ENCODE peak calls at places on chromosome 1, in five cellular contexts. Z is iPS DF 6.9; H is stimulated activated CD8-positive, alpha-beta memory T cell treated with anti-CD3 and anti-CD28 coated beads, Interleukin-7, amount 100 ng/mL, for 1 hour; K is activated CD4-positive, alpha-beta T cell treated with anti-CD3 and anti-CD28 coated beads, Interleukin-2, amount 10 ng/mL, durations not matched to agents 7 days and 5 days; E is M059J. T is an unnamed sample.

GRCh38 chr1:55700359-55701130 is 485.4 kb upstream of the USP24 start:
- DNase-seq in Z (no peak), H (no peak), K (no peak), E (peak), T (no peak)

GRCh38 chr1:230173176-230173575 is 106.1 kb downstream of the GALNT2 start:
- DNase-seq in Z (no peak), H (no peak), K (no peak), E (no peak), T (no peak)

GRCh38 chr1:52403566-52404115 is 582 bp downstream of the ORC1 start:
- DNase-seq in Z (peak), H (peak), K (peak), E (peak), T (peak)

GRCh38 chr1:36475341-36475740 is 7.4 kb downstream of the CSF3R start:
- DNase-seq in Z (no peak), H (no peak), K (no peak), E (no peak), T (no peak)

GRCh38 chr1:172826096-172826741 is 167.3 kb downstream of the FASLG start:
- DNase-seq in Z (peak), H (no peak), K (no peak), E (peak), T (peak)

GRCh38 chr1:13536612-13537011 is 22.8 kb upstream of the LRRC38 start:
- DNase-seq in Z (no peak), H (no peak), K (no peak), E (peak), T (no peak)

GRCh38 chr1:173429517-173430477 is 47.3 kb upstream of the PRDX6 start:
- DNase-seq in Z (no peak), H (peak), K (peak), E (peak), T (peak)

GRCh38 chr1:16677552-16678423 is 11.0 kb upstream of the RNU1-3 start:
- DNase-seq in Z (peak), H (peak), K (peak), E (peak), T (peak)

GRCh38 chr1:54323324-54323739 is 82.9 kb downstream of the SSBP3 start:
- DNase-seq in Z (no peak), H (no peak), K (no peak), E (no peak), T (no peak)

GRCh38 chr1:39261712-39262221 is 57.3 kb downstream of the MACF1 start:
- DNase-seq in Z (no peak), H (no peak), K (no peak), E (no peak), T (no peak)